ENCODE peak calls at places on chromosomes 6 and 20, in nine cellular contexts. G is H9; U is ovary; V is AG04449; W is cardiac fibroblast; O is endothelial cell; C is HL-60; N is A673; M is CD4-positive, alpha-beta T cell. T is an unnamed sample.

GRCh38 chr6:131787955-131788712 is 19.7 kb upstream of the ENPP1 start:
- DNase-seq in G (no peak), U (no peak), V (no peak), W (peak; percentile 41), O (no peak), C (no peak), N (peak; percentile 44), M (no peak), T (no peak)

GRCh38 chr20:38229376-38230252 is 30.9 kb downstream of the KIAA1755 start:
- DNase-seq in G (no peak), U (no peak), V (no peak), W (peak; percentile 60), O (peak; percentile 63), C (no peak), N (no peak), M (no peak), T (peak; percentile 52)

GRCh38 chr6:4973972-4974885 is 29.6 kb downstream of the RPP40 start:
- DNase-seq in G (peak; percentile 81), U (peak; percentile 53), V (no peak), W (peak; percentile 10), O (peak; percentile 11), C (no peak), N (peak; percentile 59), M (no peak), T (no peak)

GRCh38 chr20:38427655-38428023 is 7.5 kb downstream of the SNHG17 start:
- DNase-seq in G (no peak), U (no peak), V (no peak), W (no peak), O (no peak), C (no peak), N (no peak), M (no peak), T (no peak)

GRCh38 chr20:37407117-37407566 is 61.2 kb downstream of the SRC start:
- DNase-seq in G (no peak), U (no peak), V (no peak), W (no peak), O (no peak), C (no peak), N (no peak), M (no peak), T (no peak)

GRCh38 chr6:132362318-132363185 is 38.7 kb downstream of the MOXD1 start:
- DNase-seq in G (no peak), U (no peak), V (no peak), W (peak; percentile 39), O (no peak), C (no peak), N (peak; percentile 85), M (no peak), T (no peak)

GRCh38 chr6:26502169-26502568 is 2.1 kb downstream of the BTN1A1 start:
- DNase-seq in G (no peak), U (no peak), V (no peak), W (no peak), O (no peak), C (no peak), N (no peak), M (no peak), T (no peak)

GRCh38 chr20:34302312-34302722 is 838 bp downstream of the AHCY start:
- DNase-seq in G (no peak), U (no peak), V (no peak), W (peak; percentile 58), O (no peak), C (peak; percentile 17), N (no peak), M (no peak), T (no peak)

GRCh38 chr6:166459272-166459671 is 76.5 kb upstream of the MPC1 start:
- DNase-seq in G (no peak), U (no peak), V (no peak), W (no peak), O (no peak), C (no peak), N (no peak), M (no peak), T (no peak)

GRCh38 chr6:137351890-137352289 is 132.7 kb upstream of the IFNGR1 start:
- DNase-seq in G (no peak), U (no peak), V (no peak), W (no peak), O (no peak), C (peak; percentile 31), N (no peak), M (no peak), T (no peak)

GRCh38 chr20:56875052-56875663 is 246.1 kb downstream of the TFAP2C start:
- DNase-seq in G (peak; percentile 59), U (no peak), V (no peak), W (peak; percentile 13), O (no peak), C (no peak), N (no peak), M (no peak), T (no peak)

GRCh38 chr6:38443341-38443740 is 196.4 kb downstream of the BTBD9 start:
- DNase-seq in G (no peak), U (no peak), V (no peak), W (no peak), O (no peak), C (peak; percentile 11), N (peak; percentile 8), M (no peak), T (no peak)

GRCh38 chr6:45795678-45796077 is 220.0 kb downstream of the CLIC5 start:
- DNase-seq in G (no peak), U (no peak), V (no peak), W (no peak), O (no peak), C (no peak), N (no peak), M (no peak), T (no peak)

GRCh38 chr6:135673671-135674309 is 176.2 kb upstream of the AHI1 start:
- DNase-seq in G (no peak), U (no peak), V (no peak), W (no peak), O (no peak), C (no peak), N (no peak), M (no peak), T (no peak)

GRCh38 chr6:121222656-121223055 is 111.6 kb downstream of the TBC1D32 start:
- DNase-seq in G (no peak), U (no peak), V (peak; percentile 5), W (peak; percentile 67), O (no peak), C (no peak), N (peak; percentile 36), M (no peak), T (no peak)
- TF ChIP-seq CTCF in G (peak; percentile 54), U (no peak), V (peak; percentile 6), W (no peak), O (no peak), C (no peak), N (peak; percentile 40), M (no peak), T (peak; percentile 77)

GRCh38 chr20:8251201-8251575 is 119.1 kb downstream of the PLCB1 start:
- DNase-seq in G (no peak), U (no peak), V (no peak), W (no peak), O (no peak), C (no peak), N (no peak), M (no peak), T (no peak)

GRCh38 chr20:8250539-8251200 is 118.6 kb downstream of the PLCB1 start:
- DNase-seq in G (no peak), U (no peak), V (no peak), W (no peak), O (no peak), C (no peak), N (no peak), M (no peak), T (no peak)

GRCh38 chr20:8260837-8261241 is 128.8 kb downstream of the PLCB1 start:
- DNase-seq in G (no peak), U (no peak), V (no peak), W (no peak), O (no peak), C (no peak), N (no peak), M (no peak), T (no peak)

GRCh38 chr20:8254911-8255582 is 123.0 kb downstream of the PLCB1 start:
- DNase-seq in G (no peak), U (no peak), V (no peak), W (peak; percentile 67), O (no peak), C (no peak), N (no peak), M (no peak), T (no peak)

GRCh38 chr20:8255945-8256632 is 124.0 kb downstream of the PLCB1 start:
- DNase-seq in G (no peak), U (no peak), V (no peak), W (peak; percentile 13), O (no peak), C (no peak), N (peak; percentile 3), M (no peak), T (no peak)
- TF ChIP-seq CTCF in G (no peak), U (no peak), V (no peak), W (no peak), O (no peak), C (no peak), N (no peak), M (no peak), T (no peak)

GRCh38 chr6:142537612-142538478 is 236.0 kb downstream of the ADGRG6 start:
- DNase-seq in G (peak; percentile 51), U (no peak), V (no peak), W (peak; percentile 65), O (no peak), C (no peak), N (peak; percentile 73), M (no peak), T (no peak)
- TF ChIP-seq CTCF in G (peak; percentile 81), U (no peak), V (peak; percentile 40), W (peak; percentile 68), O (peak; percentile 27), C (no peak), N (peak; percentile 74), M (no peak), T (peak; percentile 65)

GRCh38 chr20:49821381-49821780 is 8.8 kb downstream of the SLC9A8 start:
- DNase-seq in G (no peak), U (no peak), V (no peak), W (no peak), O (no peak), C (no peak), N (no peak), M (no peak), T (no peak)

GRCh38 chr20:49824206-49824605 is 11.6 kb downstream of the SLC9A8 start:
- DNase-seq in G (no peak), U (no peak), V (peak; percentile 44), W (no peak), O (no peak), C (no peak), N (no peak), M (no peak), T (no peak)

GRCh38 chr20:49819702-49820101 is 7.1 kb downstream of the SLC9A8 start:
- DNase-seq in G (no peak), U (no peak), V (no peak), W (no peak), O (no peak), C (no peak), N (no peak), M (no peak), T (no peak)

GRCh38 chr20:49823152-49823847 is 10.7 kb downstream of the SLC9A8 start:
- DNase-seq in G (no peak), U (no peak), V (no peak), W (no peak), O (no peak), C (no peak), N (no peak), M (no peak), T (no peak)

DNA sequence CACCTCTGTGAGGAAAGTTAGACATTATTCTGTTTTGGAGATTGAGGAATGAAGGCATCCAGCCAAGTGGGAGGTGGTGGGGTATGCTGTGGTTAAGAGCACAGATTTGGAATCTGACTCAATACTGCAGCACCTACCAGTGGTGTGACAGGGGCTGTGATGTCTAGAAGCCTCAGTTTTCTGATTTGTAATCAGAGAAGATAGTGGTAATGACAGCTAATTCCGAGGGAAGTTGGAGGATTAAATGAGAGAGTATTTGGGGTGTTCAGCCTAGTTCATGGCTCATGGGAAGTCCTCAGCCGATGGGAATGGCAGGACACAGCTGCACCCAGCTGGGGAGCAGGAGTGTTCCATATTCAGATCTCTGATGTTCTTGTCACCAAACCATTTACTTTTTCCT is 9.2 kb downstream of the SLC9A8 start:
- DNase-seq in G (no peak), U (peak; percentile 45), V (no peak), W (peak; percentile 74), O (no peak), C (no peak), N (no peak), M (no peak), T (no peak)
- TF ChIP-seq CTCF in G (no peak), U (no peak), V (peak; percentile 46), W (peak; percentile 39), O (no peak), C (no peak), N (no peak), M (no peak), T (peak; percentile 72)